ENCODE peak calls at places on chromosomes 6 and 20, in eight cellular contexts. S is NCI-H1092, I is SK-N-SH, A is fibroblast of pulmonary artery, T is HEK293T, H is germinal center, V is glomerular endothelial cell, E is A549. U is an unnamed sample.

GRCh38 chr6:21826031-21826430 is 232.5 kb downstream of the SOX4 start:
- DNase-seq in S (no peak), I (no peak), A (no peak), T (no peak), H (no peak), V (no peak), E (peak), U (no peak)

GRCh38 chr6:1407499-1407990 is 18.2 kb downstream of the FOXF2 start:
- DNase-seq in S (no peak), I (no peak), A (no peak), T (no peak), H (no peak), V (no peak), E (no peak), U (no peak)

GRCh38 chr20:381581-382290 is 1.2 kb downstream of the TRIB3 start:
- DNase-seq in S (no peak), I (peak), A (peak), T (peak), H (peak), V (no peak), E (peak), U (peak)

GRCh38 chr6:169803291-169803811 is 51.9 kb downstream of the ERMARD start:
- DNase-seq in S (no peak), I (no peak), A (no peak), T (no peak), H (no peak), V (no peak), E (no peak), U (no peak)

GRCh38 chr20:34129518-34130162 is 17.6 kb upstream of the EIF2S2 start:
- DNase-seq in S (peak), I (peak), A (peak), T (peak), H (peak), V (peak), E (peak), U (peak)

GRCh38 chr6:7311920-7312615 is 931 bp downstream of the SSR1 start:
- DNase-seq in S (no peak), I (no peak), A (peak), T (no peak), H (no peak), V (no peak), E (peak), U (no peak)

GRCh38 chr20:61922411-61922810 is 143.3 kb downstream of the TAF4 start:
- DNase-seq in S (no peak), I (no peak), A (no peak), T (no peak), H (no peak), V (no peak), E (no peak), U (no peak)

GRCh38 chr6:38064431-38064830 is 244.9 kb downstream of the ZFAND3 start:
- DNase-seq in S (no peak), I (no peak), A (no peak), T (no peak), H (no peak), V (no peak), E (no peak), U (no peak)

GRCh38 chr6:125188594-125189203 is 35.1 kb downstream of the TPD52L1 start:
- DNase-seq in S (no peak), I (no peak), A (no peak), T (no peak), H (no peak), V (no peak), E (no peak), U (no peak)

GRCh38 chr6:1730882-1731281 is 121.2 kb downstream of the FOXC1 start:
- DNase-seq in S (no peak), I (no peak), A (no peak), T (no peak), H (no peak), V (no peak), E (no peak), U (no peak)

U was measured in BE2C.